ENCODE peak calls at places on chromosomes 2 and 18, in eight cellular contexts. K is endothelial cell; Q is T-helper 1 cell; Z is activated naive CD4-positive, alpha-beta T cell; A is foreskin fibroblast; S is left lung; H is DMS153; C is NCI-H510A. R is an unnamed sample.

GRCh38 chr18:3554811-3555427 is 104.9 kb downstream of the TGIF1 start:
- DNase-seq in Q (no peak), S (no peak), Z (no peak), C (no peak), K (no peak), H (no peak), A (no peak), R (no peak)

GRCh38 chr2:132374961-132375360 is 41.6 kb upstream of the GPR39 start:
- DNase-seq in Q (no peak), C (no peak), A (peak), S (no peak), K (no peak), Z (no peak), H (no peak), R (no peak)

GRCh38 chr18:76053551-76053950 is 441.5 kb downstream of the ZNF516 start:
- DNase-seq in A (no peak), Q (no peak), S (no peak), H (no peak), C (no peak), K (no peak), Z (no peak), R (no peak)

GRCh38 chr2:8676915-8677645 is 4.8 kb upstream of the ID2 start:
- DNase-seq in H (peak), S (no peak), K (no peak), Q (no peak), Z (no peak), A (peak), C (no peak), R (peak)

GRCh38 chr2:24652265-24653232 is 140.6 kb downstream of the PTRHD1 start:
- DNase-seq in Z (no peak), C (no peak), K (no peak), S (no peak), H (peak), A (no peak), Q (no peak), R (no peak)

GRCh38 chr2:205539603-205540002 is 142.7 kb upstream of the NRP2 start:
- DNase-seq in S (no peak), K (no peak), C (peak), H (no peak), A (no peak), Z (no peak), Q (no peak), R (no peak)

GRCh38 chr2:39379643-39380524 is 57.2 kb downstream of the MAP4K3 start:
- DNase-seq in Z (no peak), H (no peak), C (peak), Q (peak), A (peak), K (peak), S (no peak), R (no peak)

GRCh38 chr18:43720036-43720435 is 442.7 kb upstream of the SYT4 start:
- DNase-seq in Z (no peak), A (peak), Q (no peak), C (no peak), K (no peak), S (no peak), H (no peak), R (no peak)

GRCh38 chr2:96470089-96470488 is 35.1 kb downstream of the NEURL3 start:
- DNase-seq in A (no peak), Z (no peak), C (no peak), S (no peak), K (no peak), H (no peak), Q (no peak), R (no peak)

GRCh38 chr2:163028807-163029206 is 190.2 kb upstream of the KCNH7 start:
- DNase-seq in C (no peak), Q (no peak), K (no peak), A (no peak), H (no peak), S (no peak), Z (no peak), R (no peak)

GRCh38 chr2:168096158-168096557 is 151.2 kb downstream of the STK39 start:
- DNase-seq in K (no peak), H (no peak), Z (no peak), A (no peak), C (no peak), Q (no peak), S (no peak), R (no peak)

R was measured in NCI-H187.